ENCODE peak calls at places on chromosomes 1 and 21, in ten cellular contexts. U is CD8-positive, alpha-beta T cell; H is Panc1; K is K562; I is NT2/D1; P is tibial nerve; S is lung; X is SJSA1; B is IMR-90; Y is cardiac fibroblast. V is an unnamed sample.

GRCh38 chr1:100626397-100626796 is 88.5 kb downstream of the GPR88 start:
- DNase-seq in I (no peak), U (no peak), K (no peak), Y (no peak), B (peak), S (no peak), H (no peak), P (no peak), X (no peak), V (no peak)

GRCh38 chr21:44517175-44517899 is 22.7 kb downstream of the KRTAP10-1 start:
- DNase-seq in X (no peak), Y (peak), S (no peak), K (peak), I (peak), U (no peak), B (peak), H (no peak), P (no peak), V (no peak)

GRCh38 chr1:96698332-96698983 is 23.1 kb upstream of the PTBP2 start:
- DNase-seq in Y (peak), H (no peak), B (peak), U (no peak), P (no peak), X (no peak), I (no peak), S (no peak), K (no peak), V (no peak)

GRCh38 chr1:225875044-225875822 is 6.9 kb downstream of the TMEM63A start:
- DNase-seq in X (no peak), Y (no peak), H (no peak), B (no peak), P (no peak), U (no peak), I (no peak), S (peak), K (no peak), V (peak)

GRCh38 chr1:198686069-198686728 is 47.4 kb downstream of the PTPRC start:
- DNase-seq in X (peak), Y (peak), K (no peak), I (no peak), U (no peak), S (no peak), B (peak), P (no peak), H (no peak), V (no peak)

GRCh38 chr1:63322944-63323865 is 838 bp downstream of the FOXD3 start:
- DNase-seq in I (no peak), B (no peak), Y (peak), U (peak), K (peak), P (no peak), H (no peak), S (no peak), X (peak), V (no peak)

GRCh38 chr1:5367306-5367705 is 624.9 kb downstream of the NPHP4 start:
- DNase-seq in H (no peak), Y (no peak), K (no peak), U (no peak), P (no peak), X (no peak), B (no peak), S (no peak), I (no peak), V (no peak)

GRCh38 chr1:208048904-208049303 is 138.0 kb upstream of the CD34 start:
- DNase-seq in I (no peak), S (no peak), K (no peak), X (no peak), H (no peak), U (no peak), P (no peak), B (no peak), Y (no peak), V (no peak)

GRCh38 chr1:182185822-182186756 is 124.6 kb upstream of the ZNF648 start:
- DNase-seq in I (peak), S (no peak), K (no peak), H (peak), B (peak), Y (no peak), P (no peak), X (peak), U (no peak), V (no peak)

GRCh38 chr1:214213136-214213535 is 67.8 kb upstream of the SMYD2 start:
- DNase-seq in S (no peak), P (no peak), K (no peak), I (no peak), X (no peak), Y (no peak), B (peak), U (no peak), H (no peak), V (no peak)

GRCh38 chr1:238764779-238765178 is 621.6 kb upstream of the CHRM3 start:
- DNase-seq in Y (no peak), X (no peak), P (no peak), S (no peak), H (no peak), K (no peak), I (no peak), U (no peak), B (no peak), V (no peak)

GRCh38 chr1:89200668-89201488 is 2.1 kb upstream of the GBP4 start:
- DNase-seq in U (no peak), I (no peak), B (no peak), P (no peak), Y (peak), S (no peak), K (no peak), H (no peak), X (no peak), V (no peak)

GRCh38 chr21:23968722-23969647 is 1638.3 kb downstream of the MRPL39 start:
- DNase-seq in S (no peak), B (peak), H (peak), P (no peak), K (peak), X (no peak), I (peak), U (peak), Y (peak), V (no peak)

GRCh38 chr1:29986986-29987385 is 736.4 kb downstream of the MATN1 start:
- DNase-seq in H (no peak), B (no peak), K (no peak), S (peak), I (no peak), U (no peak), Y (no peak), X (no peak), P (no peak), V (no peak)

GRCh38 chr1:219352961-219353651 is 179.4 kb downstream of the LYPLAL1 start:
- DNase-seq in B (no peak), I (no peak), K (no peak), S (no peak), Y (no peak), P (no peak), H (no peak), U (no peak), X (no peak), V (no peak)

GRCh38 chr1:39491146-39491921 is at the start of gene BMP8A:
- DNase-seq in B (no peak), X (peak), I (peak), P (no peak), H (no peak), S (peak), Y (peak), K (peak), U (peak), V (peak)

GRCh38 chr1:21939650-21940374 is 2.7 kb upstream of the HSPG2 start:
- DNase-seq in S (peak), X (peak), P (peak), H (peak), K (no peak), B (peak), I (no peak), Y (peak), U (no peak), V (peak)

GRCh38 chr1:59703226-59703917 is 111.4 kb upstream of the HOOK1 start:
- DNase-seq in I (no peak), P (no peak), K (no peak), B (no peak), Y (peak), S (no peak), H (no peak), U (no peak), X (peak), V (no peak)

GRCh38 chr1:172818841-172819527 is 160.1 kb downstream of the FASLG start:
- DNase-seq in I (no peak), K (no peak), S (no peak), H (no peak), X (no peak), U (no peak), P (no peak), Y (peak), B (no peak), V (no peak)

GRCh38 chr1:24481098-24481497 is 21.5 kb upstream of the RCAN3 start:
- DNase-seq in Y (no peak), U (peak), S (no peak), B (no peak), K (no peak), I (no peak), X (no peak), H (no peak), P (no peak), V (no peak)

GRCh38 chr1:111944121-111944785 is 45.2 kb downstream of the KCND3 start:
- DNase-seq in H (no peak), U (no peak), I (no peak), S (no peak), B (no peak), K (no peak), X (no peak), P (no peak), Y (no peak), V (no peak)

GRCh38 chr1:11927866-11928592 is 1.8 kb upstream of the KIAA2013 start:
- DNase-seq in Y (peak), S (no peak), H (no peak), X (no peak), K (no peak), I (no peak), U (no peak), P (no peak), B (peak), V (no peak)

GRCh38 chr1:160205974-160206369 is 788 bp downstream of the PEA15 start:
- DNase-seq in H (no peak), B (peak), X (peak), Y (peak), U (peak), I (no peak), S (no peak), K (peak), P (peak), V (no peak)

GRCh38 chr1:64516301-64516700 is 46.4 kb downstream of the CACHD1 start:
- DNase-seq in H (no peak), S (no peak), X (no peak), I (no peak), B (no peak), P (no peak), K (no peak), U (no peak), Y (no peak), V (no peak)

GRCh38 chr1:63799810-63800209 is 26.0 kb downstream of the ROR1 start:
- DNase-seq in K (no peak), P (no peak), B (peak), X (no peak), H (no peak), S (no peak), I (no peak), U (no peak), Y (peak), V (no peak)

GRCh38 chr1:207644852-207645631 is at the start of gene CR1L:
- DNase-seq in Y (peak), B (peak), P (peak), I (no peak), H (no peak), U (peak), S (peak), K (peak), X (peak), V (peak)

GRCh38 chr1:93629101-93630059 is 52.3 kb downstream of the BCAR3 start:
- DNase-seq in H (peak), K (peak), B (peak), I (no peak), X (peak), S (no peak), P (no peak), U (peak), Y (peak), V (peak)

GRCh38 chr1:95407864-95408291 is 173.9 kb downstream of the RWDD3 start:
- DNase-seq in P (no peak), Y (no peak), S (no peak), B (no peak), X (no peak), K (no peak), H (no peak), U (no peak), I (peak), V (no peak)

GRCh38 chr1:117267232-117267774 is 56.6 kb upstream of the VTCN1 start:
- DNase-seq in B (no peak), U (no peak), K (no peak), X (no peak), Y (no peak), P (no peak), S (no peak), I (no peak), H (no peak), V (no peak)

GRCh38 chr1:199684686-199685273 is 342.7 kb upstream of the NR5A2 start:
- DNase-seq in H (peak), X (peak), B (peak), U (no peak), I (peak), K (peak), S (peak), Y (peak), P (no peak), V (peak)

GRCh38 chr1:247906504-247907047 is 11.2 kb downstream of the OR2W3 start:
- DNase-seq in H (peak), K (no peak), B (peak), U (no peak), S (no peak), P (no peak), I (no peak), Y (peak), X (peak), V (no peak)

GRCh38 chr1:6183520-6183989 is 3.4 kb upstream of the CHD5 start:
- DNase-seq in U (no peak), K (no peak), X (no peak), H (no peak), S (no peak), Y (no peak), P (no peak), B (peak), I (no peak), V (no peak)

GRCh38 chr1:222889445-222889844 is 74.6 kb downstream of the DISP1 start:
- DNase-seq in X (no peak), S (no peak), I (no peak), P (no peak), B (no peak), K (no peak), Y (no peak), H (no peak), U (no peak), V (no peak)

GRCh38 chr1:207868769-207869721 is 41.9 kb downstream of the CD34 start:
- DNase-seq in U (peak), S (peak), K (peak), P (peak), B (peak), X (peak), I (peak), H (no peak), Y (peak), V (peak)

GRCh38 chr1:228390649-228391048 is 16.0 kb downstream of the TRIM11 start:
- DNase-seq in Y (no peak), U (no peak), X (no peak), P (no peak), K (no peak), S (no peak), H (no peak), B (no peak), I (no peak), V (no peak)

GRCh38 chr1:53572061-53572801 is 113.0 kb downstream of the DMRTB1 start:
- DNase-seq in U (peak), B (peak), H (peak), Y (peak), P (no peak), I (no peak), X (peak), K (no peak), S (no peak), V (peak)

GRCh38 chr1:55612988-55613387 is 397.8 kb upstream of the USP24 start:
- DNase-seq in U (no peak), X (peak), Y (no peak), B (no peak), H (no peak), P (no peak), I (no peak), K (no peak), S (no peak), V (no peak)

GRCh38 chr1:157040802-157041201 is 4.7 kb downstream of the ARHGEF11 start:
- DNase-seq in H (no peak), K (no peak), I (no peak), Y (peak), S (no peak), B (peak), P (no peak), U (no peak), X (no peak), V (no peak)

GRCh38 chr1:157045251-157046218 is at the start of gene ARHGEF11:
- DNase-seq in B (peak), S (peak), K (peak), P (peak), H (no peak), U (peak), Y (peak), I (peak), X (peak), V (peak)

GRCh38 chr1:157043685-157044084 is 1.9 kb downstream of the ARHGEF11 start:
- DNase-seq in S (no peak), P (no peak), B (no peak), Y (no peak), I (no peak), U (no peak), X (no peak), K (no peak), H (no peak), V (no peak)

GRCh38 chr1:157044326-157044725 is 1.2 kb downstream of the ARHGEF11 start:
- DNase-seq in Y (no peak), U (no peak), P (no peak), X (no peak), H (no peak), B (no peak), I (no peak), K (no peak), S (no peak), V (no peak)

DNA sequence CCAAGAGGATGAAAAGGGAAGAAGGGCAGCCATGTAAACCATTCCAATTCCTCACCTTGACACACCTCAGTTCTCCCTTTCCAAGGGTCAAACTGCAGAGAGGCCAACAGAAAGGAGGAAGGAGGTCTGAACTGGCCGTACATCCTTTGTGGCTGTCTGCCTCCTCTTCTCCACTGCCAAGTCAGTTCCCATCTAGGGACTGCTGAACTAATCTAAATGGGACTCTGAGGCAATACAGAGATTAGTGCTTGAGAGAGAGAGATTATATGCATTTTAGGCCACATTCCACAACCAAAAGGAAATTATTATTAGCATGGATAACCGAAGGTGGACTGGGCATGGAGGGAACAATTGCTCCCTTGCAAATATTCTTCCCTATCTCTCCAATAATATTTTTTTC is 2.7 kb downstream of the ARHGEF11 start:
- DNase-seq in X (no peak), U (no peak), S (no peak), I (no peak), Y (peak), H (no peak), K (no peak), P (no peak), B (no peak), V (no peak)
- H3K4me3 ChIP-seq in X (no peak), U (no peak), S (no peak), I (no peak), Y (peak), H (peak), K (peak), P (no peak), B (no peak), V (no peak)

GRCh38 chr1:235331391-235331790 is 3.0 kb downstream of the GGPS1 start:
- DNase-seq in I (no peak), P (no peak), B (no peak), Y (no peak), X (no peak), K (no peak), U (no peak), S (no peak), H (no peak), V (no peak)
- H3K4me3 ChIP-seq in I (no peak), P (no peak), B (no peak), Y (no peak), X (no peak), K (peak), U (no peak), S (no peak), H (peak), V (no peak)

GRCh38 chr1:10698726-10699469 is 97.5 kb downstream of the CASZ1 start:
- DNase-seq in U (no peak), X (no peak), S (no peak), H (no peak), P (no peak), Y (no peak), K (no peak), B (no peak), I (no peak), V (no peak)
- H3K4me3 ChIP-seq in U (no peak), X (no peak), S (no peak), H (no peak), P (no peak), Y (no peak), K (no peak), B (no peak), I (no peak), V (peak)

GRCh38 chr1:167617100-167617949 is 12.7 kb upstream of the RCSD1 start:
- DNase-seq in X (no peak), S (no peak), H (no peak), B (peak), U (peak), I (no peak), K (peak), P (no peak), Y (peak), V (no peak)
- H3K4me3 ChIP-seq in X (no peak), S (no peak), H (no peak), B (no peak), U (peak), I (no peak), K (peak), P (no peak), Y (peak), V (no peak)

GRCh38 chr1:178869114-178869697 is 1.7 kb downstream of the ANGPTL1 start:
- DNase-seq in B (peak), S (no peak), H (no peak), K (no peak), X (no peak), U (no peak), P (no peak), Y (peak), I (peak), V (no peak)
- H3K4me3 ChIP-seq in B (no peak), S (no peak), H (no peak), K (no peak), X (no peak), U (no peak), P (peak), Y (peak), I (no peak), V (no peak)

DNA sequence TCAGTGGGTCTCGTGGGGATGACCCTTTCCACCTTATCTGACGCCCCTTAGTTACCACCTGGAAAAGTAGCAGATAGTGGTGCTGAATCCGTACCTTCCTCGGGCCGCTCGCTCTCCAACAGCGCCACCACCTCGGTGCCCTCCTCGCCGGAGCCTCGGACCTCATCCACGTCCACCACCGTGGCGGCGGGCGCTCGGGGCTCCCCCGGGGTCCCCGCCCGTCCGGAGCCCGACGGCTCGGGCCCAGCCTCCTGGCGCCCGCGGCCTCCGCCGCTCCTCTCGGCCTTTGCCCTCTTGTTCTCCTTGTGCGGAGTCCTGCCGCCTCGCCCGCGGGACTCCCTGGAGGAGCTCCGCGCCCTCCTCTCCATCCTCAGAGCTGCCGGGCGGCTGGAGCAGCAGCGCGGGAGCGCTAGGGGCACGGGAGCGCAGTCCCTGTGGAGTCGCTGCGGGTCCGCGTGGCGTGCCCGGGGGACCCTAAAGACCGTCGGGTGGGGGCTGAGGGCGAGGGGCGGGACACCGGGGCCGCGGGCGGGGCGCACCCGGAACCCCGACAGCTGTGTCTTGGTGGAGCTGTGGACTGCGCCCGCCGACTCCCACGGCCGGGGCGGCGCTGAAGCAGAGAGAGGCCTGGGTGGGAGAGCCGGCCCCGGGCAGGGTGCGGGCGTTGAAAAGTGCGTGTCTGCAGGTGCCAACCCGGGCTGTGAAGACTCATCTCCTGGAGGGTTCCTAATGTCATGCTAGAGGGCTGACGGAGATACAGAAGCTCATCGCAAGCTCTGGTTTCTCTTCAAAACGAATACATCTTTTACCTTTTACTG is at the start of gene NPHS2:
- DNase-seq in P (no peak), S (no peak), U (no peak), H (no peak), I (no peak), Y (no peak), X (no peak), K (no peak), B (no peak), V (no peak)
- H3K4me3 ChIP-seq in P (no peak), S (no peak), U (no peak), H (no peak), I (peak), Y (no peak), X (no peak), K (no peak), B (no peak), V (no peak)

V was measured in prostate gland.